ENCODE peak calls at places on chromosomes 3 and 15, in seven cellular contexts. One of them, this sample, is unnamed.

GRCh38 chr3:156604642-156605144 is 49.8 kb upstream of the SSR3 start:
- DNase-seq in HepG2: no peak
- DNase-seq in breast epithelium: no peak
- DNase-seq in transverse colon: no peak
- DNase-seq in HL-60: no peak
- DNase-seq in HCT116: no peak
- DNase-seq in SK-N-SH: no peak
- DNase-seq in this sample: peak

GRCh38 chr3:19272296-19272695 is 124.0 kb downstream of the KCNH8 start:
- DNase-seq in HL-60: no peak
- DNase-seq in breast epithelium: no peak
- DNase-seq in SK-N-SH: no peak
- DNase-seq in HCT116: no peak
- DNase-seq in transverse colon: no peak
- DNase-seq in HepG2: no peak
- DNase-seq in this sample: no peak

GRCh38 chr15:41983621-41984571 is 11.5 kb upstream of the EHD4 start:
- DNase-seq in HepG2: no peak
- DNase-seq in SK-N-SH: no peak
- DNase-seq in transverse colon: peak
- DNase-seq in HL-60: no peak
- DNase-seq in breast epithelium: peak
- DNase-seq in HCT116: no peak
- DNase-seq in this sample: no peak

GRCh38 chr3:23004971-23005370 is 198.2 kb upstream of the UBE2E2 start:
- DNase-seq in transverse colon: no peak
- DNase-seq in HCT116: no peak
- DNase-seq in breast epithelium: no peak
- DNase-seq in SK-N-SH: no peak
- DNase-seq in HepG2: peak
- DNase-seq in HL-60: no peak
- DNase-seq in this sample: no peak

GRCh38 chr15:82571722-82572222 is 31.5 kb upstream of the RPS17 start:
- DNase-seq in HepG2: no peak
- DNase-seq in HL-60: no peak
- DNase-seq in HCT116: no peak
- DNase-seq in transverse colon: peak
- DNase-seq in SK-N-SH: peak
- DNase-seq in breast epithelium: no peak
- DNase-seq in this sample: no peak

GRCh38 chr3:54283470-54283869 is 161.1 kb downstream of the CACNA2D3 start:
- DNase-seq in breast epithelium: no peak
- DNase-seq in transverse colon: no peak
- DNase-seq in SK-N-SH: no peak
- DNase-seq in HepG2: no peak
- DNase-seq in HCT116: no peak
- DNase-seq in HL-60: no peak
- DNase-seq in this sample: no peak

GRCh38 chr15:47484119-47484518 is 233.2 kb upstream of the SEMA6D start:
- DNase-seq in transverse colon: no peak
- DNase-seq in breast epithelium: no peak
- DNase-seq in HepG2: no peak
- DNase-seq in HCT116: no peak
- DNase-seq in SK-N-SH: no peak
- DNase-seq in HL-60: peak
- DNase-seq in this sample: no peak

GRCh38 chr3:69420781-69421520 is 35.1 kb upstream of the FRMD4B start:
- DNase-seq in transverse colon: no peak
- DNase-seq in HCT116: no peak
- DNase-seq in SK-N-SH: peak
- DNase-seq in HL-60: no peak
- DNase-seq in breast epithelium: no peak
- DNase-seq in HepG2: no peak
- DNase-seq in this sample: no peak

GRCh38 chr3:183158552-183159006 is 4.0 kb downstream of the LAMP3 start:
- DNase-seq in SK-N-SH: no peak
- DNase-seq in HepG2: no peak
- DNase-seq in transverse colon: no peak
- DNase-seq in HL-60: no peak
- DNase-seq in breast epithelium: no peak
- DNase-seq in HCT116: no peak
- DNase-seq in this sample: no peak

GRCh38 chr3:181715601-181716340 is 4.0 kb downstream of the SOX2 start:
- DNase-seq in SK-N-SH: no peak
- DNase-seq in HCT116: no peak
- DNase-seq in transverse colon: no peak
- DNase-seq in HL-60: no peak
- DNase-seq in breast epithelium: no peak
- DNase-seq in HepG2: no peak
- DNase-seq in this sample: peak

DNA sequence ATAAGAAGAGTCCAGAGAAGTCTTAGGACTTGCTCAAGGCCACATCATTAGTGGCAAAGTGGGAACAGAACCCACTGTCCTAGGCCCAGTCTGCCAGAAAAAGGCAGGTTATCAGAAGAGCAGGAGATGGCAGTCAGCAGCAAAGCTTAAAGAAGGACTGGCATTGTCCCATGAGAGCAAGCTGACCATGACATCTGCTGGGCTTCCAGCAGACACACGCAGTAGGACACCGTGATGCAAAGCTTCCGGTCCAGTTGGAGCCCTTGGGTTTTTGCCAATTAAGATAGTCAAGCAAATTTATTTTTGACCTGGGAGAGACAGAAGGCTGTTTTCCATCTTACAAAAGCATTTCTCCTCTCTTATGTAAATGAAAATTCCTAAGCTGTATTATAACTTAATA is 42.1 kb downstream of the ZBTB38 start:
- DNase-seq in transverse colon: peak
- DNase-seq in HepG2: no peak
- DNase-seq in breast epithelium: no peak
- DNase-seq in HCT116: no peak
- DNase-seq in HL-60: no peak
- DNase-seq in SK-N-SH: no peak
- DNase-seq in this sample: no peak
- TF ChIP-seq POLR2AphosphoS5 in transverse colon: peak
- TF ChIP-seq POLR2AphosphoS5 in HepG2: no peak
- TF ChIP-seq POLR2AphosphoS5 in breast epithelium: no peak
- TF ChIP-seq POLR2AphosphoS5 in HCT116: no peak
- TF ChIP-seq POLR2AphosphoS5 in HL-60: no peak
- TF ChIP-seq POLR2AphosphoS5 in SK-N-SH: no peak
- TF ChIP-seq POLR2AphosphoS5 in this sample: peak

GRCh38 chr3:152269423-152270144 is 855 bp downstream of the MBNL1 start:
- DNase-seq in transverse colon: peak
- DNase-seq in HCT116: no peak
- DNase-seq in HL-60: no peak
- DNase-seq in SK-N-SH: peak
- DNase-seq in breast epithelium: no peak
- DNase-seq in HepG2: peak
- DNase-seq in this sample: peak

GRCh38 chr3:152270145-152270870 is 1.6 kb downstream of the MBNL1 start:
- DNase-seq in HCT116: no peak
- DNase-seq in HepG2: peak
- DNase-seq in transverse colon: no peak
- DNase-seq in breast epithelium: no peak
- DNase-seq in HL-60: no peak
- DNase-seq in SK-N-SH: peak
- DNase-seq in this sample: no peak

GRCh38 chr3:152270944-152271343 is 2.2 kb downstream of the MBNL1 start:
- DNase-seq in transverse colon: no peak
- DNase-seq in HCT116: no peak
- DNase-seq in SK-N-SH: no peak
- DNase-seq in HepG2: no peak
- DNase-seq in breast epithelium: no peak
- DNase-seq in HL-60: no peak
- DNase-seq in this sample: no peak

GRCh38 chr3:152271465-152272035 is 2.8 kb downstream of the MBNL1 start:
- DNase-seq in HCT116: no peak
- DNase-seq in HL-60: no peak
- DNase-seq in SK-N-SH: no peak
- DNase-seq in breast epithelium: no peak
- DNase-seq in transverse colon: no peak
- DNase-seq in HepG2: no peak
- DNase-seq in this sample: no peak

DNA sequence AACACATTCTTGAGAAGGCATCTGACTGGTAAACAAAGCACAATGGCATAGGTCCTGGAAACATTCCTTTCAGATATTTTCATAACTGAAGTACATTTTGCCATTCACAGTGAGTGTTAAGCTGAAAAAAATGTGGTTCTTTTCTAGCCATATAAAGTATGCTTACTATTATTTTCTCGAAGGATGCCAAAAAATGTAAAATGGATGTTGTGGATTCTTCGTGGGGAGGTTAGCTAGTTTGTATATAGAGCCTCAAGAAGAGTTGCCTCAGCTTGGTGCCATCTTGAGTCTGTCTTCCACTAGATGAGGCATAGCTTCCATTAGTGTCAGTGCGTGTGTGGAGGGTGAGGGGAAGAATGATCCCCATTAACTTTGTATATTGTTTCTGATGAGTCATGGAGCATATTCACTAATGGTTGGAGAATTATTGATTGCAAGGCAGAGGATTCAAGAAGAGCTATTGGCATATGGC is 4.1 kb downstream of the MBNL1 start:
- DNase-seq in HL-60: no peak
- DNase-seq in breast epithelium: no peak
- DNase-seq in SK-N-SH: no peak
- DNase-seq in HepG2: no peak
- DNase-seq in HCT116: no peak
- DNase-seq in transverse colon: no peak
- DNase-seq in this sample: no peak
- TF ChIP-seq POLR2AphosphoS5 in HL-60: no peak
- TF ChIP-seq POLR2AphosphoS5 in breast epithelium: no peak
- TF ChIP-seq POLR2AphosphoS5 in SK-N-SH: peak
- TF ChIP-seq POLR2AphosphoS5 in HepG2: no peak
- TF ChIP-seq POLR2AphosphoS5 in HCT116: no peak
- TF ChIP-seq POLR2AphosphoS5 in transverse colon: no peak
- TF ChIP-seq POLR2AphosphoS5 in this sample: peak

GRCh38 chr15:29291067-29291466 is 21.4 kb upstream of the NSMCE3 start:
- DNase-seq in HL-60: no peak
- DNase-seq in HCT116: no peak
- DNase-seq in breast epithelium: no peak
- DNase-seq in SK-N-SH: no peak
- DNase-seq in HepG2: no peak
- DNase-seq in transverse colon: no peak
- DNase-seq in this sample: peak
- TF ChIP-seq POLR2AphosphoS5 in HL-60: no peak
- TF ChIP-seq POLR2AphosphoS5 in HCT116: no peak
- TF ChIP-seq POLR2AphosphoS5 in breast epithelium: no peak
- TF ChIP-seq POLR2AphosphoS5 in SK-N-SH: no peak
- TF ChIP-seq POLR2AphosphoS5 in HepG2: no peak
- TF ChIP-seq POLR2AphosphoS5 in transverse colon: no peak
- TF ChIP-seq POLR2AphosphoS5 in this sample: no peak

GRCh38 chr3:15307580-15307979 is 24.8 kb downstream of the SH3BP5 start:
- DNase-seq in breast epithelium: no peak
- DNase-seq in HCT116: no peak
- DNase-seq in transverse colon: no peak
- DNase-seq in SK-N-SH: no peak
- DNase-seq in HL-60: no peak
- DNase-seq in HepG2: no peak
- DNase-seq in this sample: no peak

GRCh38 chr3:15306979-15307359 is 25.4 kb downstream of the SH3BP5 start:
- DNase-seq in breast epithelium: no peak
- DNase-seq in HepG2: no peak
- DNase-seq in HCT116: no peak
- DNase-seq in HL-60: no peak
- DNase-seq in transverse colon: no peak
- DNase-seq in SK-N-SH: no peak
- DNase-seq in this sample: no peak

GRCh38 chr3:15312550-15312949 is 19.8 kb downstream of the SH3BP5 start:
- DNase-seq in HCT116: no peak
- DNase-seq in transverse colon: no peak
- DNase-seq in HL-60: no peak
- DNase-seq in HepG2: no peak
- DNase-seq in breast epithelium: no peak
- DNase-seq in SK-N-SH: no peak
- DNase-seq in this sample: no peak

GRCh38 chr3:15313461-15313860 is 18.9 kb downstream of the SH3BP5 start:
- DNase-seq in HepG2: no peak
- DNase-seq in breast epithelium: no peak
- DNase-seq in transverse colon: no peak
- DNase-seq in HCT116: no peak
- DNase-seq in SK-N-SH: no peak
- DNase-seq in HL-60: no peak
- DNase-seq in this sample: no peak

DNA sequence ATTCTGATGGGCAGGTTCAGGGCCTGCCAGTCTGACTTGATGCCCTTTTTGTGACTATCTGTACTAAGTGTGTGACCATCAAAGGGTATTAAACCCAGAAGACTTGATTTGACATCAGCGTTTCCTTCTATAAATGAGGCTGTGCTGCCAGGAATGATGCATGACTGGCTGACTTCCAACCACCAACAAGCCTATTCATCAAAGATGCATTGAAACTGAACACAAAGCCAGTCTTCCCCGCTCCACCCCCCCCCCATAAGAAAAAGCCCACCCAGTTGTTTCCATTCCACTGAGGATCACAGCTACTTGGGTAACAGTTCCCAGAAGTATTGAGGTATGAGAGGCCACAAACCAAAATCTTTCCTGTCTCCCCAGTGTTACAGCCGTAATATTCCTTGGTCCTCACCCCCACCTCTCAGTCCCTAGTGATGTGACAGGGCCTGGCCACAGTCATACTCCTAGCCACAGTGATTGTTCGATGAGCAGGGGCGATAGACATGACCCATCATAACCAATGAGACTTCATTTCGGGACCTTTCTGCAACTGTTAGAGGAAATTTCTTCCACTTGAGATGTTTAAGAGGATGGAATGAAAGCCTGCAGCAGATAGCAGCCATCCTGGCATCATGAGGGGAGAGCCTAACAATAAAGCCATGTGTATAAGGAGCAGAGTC is 22.6 kb downstream of the SH3BP5 start:
- DNase-seq in HCT116: no peak
- DNase-seq in HL-60: no peak
- DNase-seq in HepG2: no peak
- DNase-seq in SK-N-SH: no peak
- DNase-seq in transverse colon: no peak
- DNase-seq in breast epithelium: no peak
- DNase-seq in this sample: no peak
- TF ChIP-seq POLR2AphosphoS5 in HCT116: no peak
- TF ChIP-seq POLR2AphosphoS5 in HL-60: no peak
- TF ChIP-seq POLR2AphosphoS5 in HepG2: no peak
- TF ChIP-seq POLR2AphosphoS5 in SK-N-SH: no peak
- TF ChIP-seq POLR2AphosphoS5 in transverse colon: no peak
- TF ChIP-seq POLR2AphosphoS5 in breast epithelium: no peak
- TF ChIP-seq POLR2AphosphoS5 in this sample: no peak